ENCODE peak calls at places on chromosomes 4 and X, in eight cellular contexts. One of them, this sample, is unnamed.

GRCh38 chr4:154344686-154345085 is 146.9 kb downstream of the DCHS2 start:
- DNase-seq in HepG2: peak; percentile 1
- DNase-seq in fibroblast of lung: no peak
- DNase-seq in tibial artery: no peak
- DNase-seq in astrocyte: no peak
- DNase-seq in fibroblast of mammary gland: no peak
- DNase-seq in endodermal cell: peak; percentile 81
- DNase-seq in tibial nerve: no peak
- DNase-seq in this sample: no peak

GRCh38 chr4:137659431-137659830 is 127.1 kb upstream of the PCDH18 start:
- DNase-seq in HepG2: no peak
- DNase-seq in fibroblast of lung: peak; percentile 25
- DNase-seq in tibial artery: no peak
- DNase-seq in astrocyte: peak; percentile 68
- DNase-seq in fibroblast of mammary gland: peak; percentile 63
- DNase-seq in endodermal cell: no peak
- DNase-seq in tibial nerve: no peak
- DNase-seq in this sample: peak; percentile 39

GRCh38 chr4:75122424-75123014 is 189.6 kb downstream of the PARM1 start:
- DNase-seq in HepG2: no peak
- DNase-seq in fibroblast of lung: no peak
- DNase-seq in tibial artery: no peak
- DNase-seq in astrocyte: no peak
- DNase-seq in fibroblast of mammary gland: no peak
- DNase-seq in endodermal cell: no peak
- DNase-seq in tibial nerve: no peak
- DNase-seq in this sample: no peak

GRCh38 chrX:3184176-3184930 is 143.1 kb downstream of the ARSF start:
- DNase-seq in HepG2: peak; percentile 73
- DNase-seq in fibroblast of lung: peak; percentile 92
- DNase-seq in tibial artery: peak; percentile 21
- DNase-seq in astrocyte: peak; percentile 93
- DNase-seq in fibroblast of mammary gland: peak; percentile 84
- DNase-seq in endodermal cell: no peak
- DNase-seq in tibial nerve: no peak
- DNase-seq in this sample: peak; percentile 66

GRCh38 chr4:34619531-34620109 is 1624.7 kb downstream of the ARAP2 start:
- DNase-seq in HepG2: no peak
- DNase-seq in fibroblast of lung: peak; percentile 61
- DNase-seq in tibial artery: no peak
- DNase-seq in astrocyte: no peak
- DNase-seq in fibroblast of mammary gland: peak; percentile 14
- DNase-seq in endodermal cell: no peak
- DNase-seq in tibial nerve: no peak
- DNase-seq in this sample: peak; percentile 17

GRCh38 chr4:177001271-177002175 is 208.8 kb upstream of the VEGFC start:
- DNase-seq in HepG2: no peak
- DNase-seq in fibroblast of lung: peak; percentile 22
- DNase-seq in tibial artery: no peak
- DNase-seq in astrocyte: peak; percentile 59
- DNase-seq in fibroblast of mammary gland: peak; percentile 78
- DNase-seq in endodermal cell: no peak
- DNase-seq in tibial nerve: no peak
- DNase-seq in this sample: peak; percentile 45

GRCh38 chrX:48003367-48003757 is 427 bp downstream of the ZNF182 start:
- DNase-seq in HepG2: no peak
- DNase-seq in fibroblast of lung: no peak
- DNase-seq in tibial artery: no peak
- DNase-seq in astrocyte: no peak
- DNase-seq in fibroblast of mammary gland: no peak
- DNase-seq in endodermal cell: no peak
- DNase-seq in tibial nerve: no peak
- DNase-seq in this sample: no peak

GRCh38 chr4:76867880-76868655 is 29.9 kb downstream of the SOWAHB start:
- DNase-seq in HepG2: no peak
- DNase-seq in fibroblast of lung: no peak
- DNase-seq in tibial artery: no peak
- DNase-seq in astrocyte: no peak
- DNase-seq in fibroblast of mammary gland: no peak
- DNase-seq in endodermal cell: peak; percentile 96
- DNase-seq in tibial nerve: no peak
- DNase-seq in this sample: no peak

GRCh38 chr4:11424000-11424399 is 4.7 kb downstream of the HS3ST1 start:
- DNase-seq in HepG2: peak; percentile 39
- DNase-seq in fibroblast of lung: peak; percentile 25
- DNase-seq in tibial artery: no peak
- DNase-seq in astrocyte: no peak
- DNase-seq in fibroblast of mammary gland: no peak
- DNase-seq in endodermal cell: peak; percentile 81
- DNase-seq in tibial nerve: no peak
- DNase-seq in this sample: peak; percentile 76

GRCh38 chr4:24164054-24164453 is 274.2 kb upstream of the PPARGC1A start:
- DNase-seq in HepG2: no peak
- DNase-seq in fibroblast of lung: peak; percentile 14
- DNase-seq in tibial artery: no peak
- DNase-seq in astrocyte: peak; percentile 18
- DNase-seq in fibroblast of mammary gland: peak; percentile 10
- DNase-seq in endodermal cell: no peak
- DNase-seq in tibial nerve: no peak
- DNase-seq in this sample: no peak

GRCh38 chr4:40283968-40284367 is 51.2 kb upstream of the CHRNA9 start:
- DNase-seq in HepG2: no peak
- DNase-seq in fibroblast of lung: no peak
- DNase-seq in tibial artery: no peak
- DNase-seq in astrocyte: peak; percentile 92
- DNase-seq in fibroblast of mammary gland: peak; percentile 48
- DNase-seq in endodermal cell: no peak
- DNase-seq in tibial nerve: no peak
- DNase-seq in this sample: no peak

GRCh38 chr4:120017939-120018692 is 48.5 kb downstream of the MAD2L1 start:
- DNase-seq in HepG2: no peak
- DNase-seq in fibroblast of lung: no peak
- DNase-seq in tibial artery: no peak
- DNase-seq in astrocyte: no peak
- DNase-seq in fibroblast of mammary gland: no peak
- DNase-seq in endodermal cell: no peak
- DNase-seq in tibial nerve: no peak
- DNase-seq in this sample: no peak

GRCh38 chr4:20603671-20604313 is 96.5 kb upstream of the PACRGL start:
- DNase-seq in HepG2: no peak
- DNase-seq in fibroblast of lung: peak; percentile 73
- DNase-seq in tibial artery: no peak
- DNase-seq in astrocyte: peak; percentile 67
- DNase-seq in fibroblast of mammary gland: peak; percentile 84
- DNase-seq in endodermal cell: no peak
- DNase-seq in tibial nerve: no peak
- DNase-seq in this sample: peak; percentile 83

GRCh38 chr4:54677853-54678650 is 20.3 kb downstream of the KIT start:
- DNase-seq in HepG2: no peak
- DNase-seq in fibroblast of lung: no peak
- DNase-seq in tibial artery: no peak
- DNase-seq in astrocyte: no peak
- DNase-seq in fibroblast of mammary gland: no peak
- DNase-seq in endodermal cell: no peak
- DNase-seq in tibial nerve: no peak
- DNase-seq in this sample: no peak

GRCh38 chr4:54685810-54686209 is 28.1 kb downstream of the KIT start:
- DNase-seq in HepG2: no peak
- DNase-seq in fibroblast of lung: no peak
- DNase-seq in tibial artery: no peak
- DNase-seq in astrocyte: no peak
- DNase-seq in fibroblast of mammary gland: no peak
- DNase-seq in endodermal cell: no peak
- DNase-seq in tibial nerve: no peak
- DNase-seq in this sample: no peak

GRCh38 chr4:54687887-54688841 is 30.4 kb downstream of the KIT start:
- DNase-seq in HepG2: no peak
- DNase-seq in fibroblast of lung: no peak
- DNase-seq in tibial artery: no peak
- DNase-seq in astrocyte: peak; percentile 6
- DNase-seq in fibroblast of mammary gland: peak; percentile 82
- DNase-seq in endodermal cell: no peak
- DNase-seq in tibial nerve: no peak
- DNase-seq in this sample: peak; percentile 6

GRCh38 chr4:54678826-54679225 is 21.1 kb downstream of the KIT start:
- DNase-seq in HepG2: no peak
- DNase-seq in fibroblast of lung: no peak
- DNase-seq in tibial artery: no peak
- DNase-seq in astrocyte: no peak
- DNase-seq in fibroblast of mammary gland: no peak
- DNase-seq in endodermal cell: no peak
- DNase-seq in tibial nerve: no peak
- DNase-seq in this sample: no peak

DNA sequence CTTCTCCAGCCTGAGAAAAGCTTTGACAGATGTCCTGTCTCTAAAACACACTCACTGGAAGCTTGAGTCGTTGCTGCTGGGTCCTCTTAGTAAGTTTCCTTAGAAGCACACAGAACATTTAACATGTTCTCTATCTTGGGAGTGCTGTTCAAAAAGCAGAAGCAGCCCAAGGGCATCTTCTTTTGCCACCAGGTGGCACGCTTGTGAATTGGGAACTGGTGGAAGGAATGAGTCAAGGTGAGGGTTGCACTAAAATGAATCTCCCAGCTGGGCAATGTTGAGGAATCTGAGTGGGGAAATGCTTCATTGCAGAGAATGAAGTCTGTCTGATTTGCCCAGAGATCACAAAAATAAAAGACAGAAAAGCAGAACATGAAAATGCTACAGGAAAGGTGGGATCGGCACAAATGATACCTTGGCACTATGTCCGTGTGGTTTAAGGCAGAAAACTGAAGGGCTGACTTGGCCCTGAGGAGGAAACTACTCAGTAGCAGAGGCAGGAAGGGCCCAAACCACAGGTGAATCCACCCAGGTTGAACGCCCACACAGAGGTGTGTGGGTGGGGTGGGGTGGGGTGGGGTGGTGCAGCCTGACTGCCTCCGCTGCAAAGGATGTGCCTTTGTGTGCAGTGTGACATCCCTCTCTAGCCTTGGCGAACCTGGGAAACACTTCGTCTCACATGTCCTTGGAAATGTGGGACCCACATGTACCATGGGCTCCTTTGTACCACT is 26.0 kb downstream of the KIT start:
- DNase-seq in HepG2: peak; percentile 13
- DNase-seq in fibroblast of lung: peak; percentile 5
- DNase-seq in tibial artery: no peak
- DNase-seq in astrocyte: no peak
- DNase-seq in fibroblast of mammary gland: peak; percentile 18
- DNase-seq in endodermal cell: peak; percentile 77
- DNase-seq in tibial nerve: no peak
- DNase-seq in this sample: peak; percentile 31
- TF ChIP-seq CTCF in HepG2: peak; percentile 41
- TF ChIP-seq CTCF in fibroblast of lung: peak; percentile 35
- TF ChIP-seq CTCF in tibial artery: no peak
- TF ChIP-seq CTCF in astrocyte: no peak
- TF ChIP-seq CTCF in fibroblast of mammary gland: peak; percentile 34
- TF ChIP-seq CTCF in endodermal cell: peak; percentile 71
- TF ChIP-seq CTCF in tibial nerve: no peak
- TF ChIP-seq CTCF in this sample: peak; percentile 45

DNA sequence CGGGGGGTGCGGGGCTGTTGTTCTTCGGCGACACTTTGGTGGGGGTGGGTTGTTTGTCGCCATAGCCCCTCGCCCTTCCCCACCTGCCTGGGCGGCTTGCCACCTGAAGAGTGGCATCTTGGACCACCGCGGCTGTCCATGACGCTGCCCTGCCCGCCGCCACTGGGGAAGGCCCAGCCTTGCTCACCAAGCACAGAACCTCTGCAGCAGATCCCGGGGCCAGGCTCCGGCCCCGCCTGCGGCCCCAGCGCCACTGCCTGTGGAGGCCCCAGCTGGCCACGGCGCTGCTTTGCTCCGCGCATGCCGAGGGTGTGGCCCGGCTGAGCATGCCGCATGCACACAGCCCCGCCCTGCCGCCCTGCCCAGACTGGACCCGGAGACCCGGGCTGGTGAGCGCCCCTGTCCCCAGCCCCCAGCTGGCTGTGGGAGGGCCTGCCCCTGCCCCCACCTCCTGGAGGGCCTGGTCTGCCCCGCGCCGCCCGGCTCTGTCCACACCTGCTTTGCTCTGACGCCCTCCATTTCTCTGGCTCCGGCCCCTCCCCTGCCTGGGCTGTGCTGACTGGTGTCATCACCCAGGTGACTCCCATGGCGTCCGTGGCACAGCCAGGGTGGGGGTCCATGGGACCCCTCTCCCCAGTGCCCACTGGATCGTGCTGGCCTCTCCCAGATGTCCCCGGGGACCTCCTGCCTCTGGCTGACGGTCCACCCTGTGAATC is 5.3 kb downstream of the NAT8L start:
- DNase-seq in HepG2: no peak
- DNase-seq in fibroblast of lung: no peak
- DNase-seq in tibial artery: no peak
- DNase-seq in astrocyte: no peak
- DNase-seq in fibroblast of mammary gland: no peak
- DNase-seq in endodermal cell: peak; percentile 44
- DNase-seq in tibial nerve: no peak
- DNase-seq in this sample: no peak
- H3K4me3 ChIP-seq in HepG2: no peak overlapping the region
- H3K4me3 ChIP-seq in fibroblast of lung: no peak overlapping the region
- H3K4me3 ChIP-seq in tibial artery: no peak overlapping the region
- H3K4me3 ChIP-seq in astrocyte: no peak overlapping the region
- H3K4me3 ChIP-seq in fibroblast of mammary gland: no peak overlapping the region
- H3K4me3 ChIP-seq in endodermal cell: no peak overlapping the region
- H3K4me3 ChIP-seq in tibial nerve: no peak overlapping the region
- H3K4me3 ChIP-seq in this sample: no peak overlapping the region

DNA sequence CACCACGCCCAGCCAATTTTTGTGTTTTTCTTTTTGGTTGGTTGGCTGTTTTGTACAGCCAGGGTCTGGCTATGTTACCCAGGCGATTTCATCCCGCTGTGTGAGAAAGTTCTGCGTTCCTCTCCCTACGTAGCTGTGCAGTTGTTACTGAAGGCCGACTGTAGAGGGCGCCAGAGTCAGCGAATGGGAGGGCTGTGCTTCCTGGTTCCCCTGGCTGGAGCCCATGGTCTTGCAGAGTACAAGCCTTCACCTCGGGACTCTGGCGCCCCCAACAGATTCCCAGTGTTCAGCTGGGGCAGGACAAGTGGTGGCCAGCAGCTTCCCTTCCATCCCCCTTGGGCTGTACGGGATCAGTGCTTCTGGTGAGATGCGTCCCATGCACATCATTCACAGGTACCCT is 5.6 kb upstream of the CT45A1 start:
- DNase-seq in HepG2: peak; percentile 31
- DNase-seq in fibroblast of lung: no peak
- DNase-seq in tibial artery: no peak
- DNase-seq in astrocyte: no peak
- DNase-seq in fibroblast of mammary gland: peak; percentile 1
- DNase-seq in endodermal cell: peak; percentile 82
- DNase-seq in tibial nerve: no peak
- DNase-seq in this sample: no peak
- TF ChIP-seq CTCF in HepG2: peak; percentile 60
- TF ChIP-seq CTCF in fibroblast of lung: no peak
- TF ChIP-seq CTCF in tibial artery: no peak
- TF ChIP-seq CTCF in astrocyte: no peak
- TF ChIP-seq CTCF in fibroblast of mammary gland: no peak
- TF ChIP-seq CTCF in endodermal cell: peak; percentile 59
- TF ChIP-seq CTCF in tibial nerve: no peak
- TF ChIP-seq CTCF in this sample: peak; percentile 1

DNA sequence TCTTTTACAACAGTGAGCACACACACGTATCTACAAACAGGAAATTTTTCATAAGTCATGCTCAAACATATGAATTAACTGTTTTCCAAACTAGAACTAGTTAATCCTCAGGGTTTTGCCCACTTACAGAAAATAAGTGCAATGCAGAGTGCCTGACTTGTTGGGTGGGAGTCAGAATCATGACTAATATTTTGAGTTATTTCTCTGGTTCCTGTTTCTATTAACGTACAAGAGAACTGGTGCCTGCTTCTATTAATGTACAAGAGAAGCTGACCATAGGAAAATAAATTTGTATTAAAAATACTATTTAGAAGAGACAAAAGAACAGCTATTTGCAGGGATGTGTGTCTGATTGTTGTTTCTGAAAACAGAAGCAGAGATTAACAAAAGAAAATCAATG is 137.8 kb downstream of the GPC3 start:
- DNase-seq in HepG2: no peak
- DNase-seq in fibroblast of lung: no peak
- DNase-seq in tibial artery: no peak
- DNase-seq in astrocyte: no peak
- DNase-seq in fibroblast of mammary gland: no peak
- DNase-seq in endodermal cell: no peak
- DNase-seq in tibial nerve: no peak
- DNase-seq in this sample: no peak
- H3K4me3 ChIP-seq in HepG2: no peak overlapping the region
- H3K4me3 ChIP-seq in fibroblast of lung: no peak overlapping the region
- H3K4me3 ChIP-seq in tibial artery: no peak overlapping the region
- H3K4me3 ChIP-seq in astrocyte: no peak overlapping the region
- H3K4me3 ChIP-seq in fibroblast of mammary gland: no peak overlapping the region
- H3K4me3 ChIP-seq in endodermal cell: no peak overlapping the region
- H3K4me3 ChIP-seq in tibial nerve: no peak overlapping the region
- H3K4me3 ChIP-seq in this sample: no peak overlapping the region